ENCODE peak calls at places on chromosomes 4 and X, in seven cellular contexts. F is CD4-positive, alpha-beta memory T cell; O is thyroid gland; X is mesendoderm; C is pancreas; B is CD4-positive, CD25-positive, alpha-beta regulatory T cell; V is astrocyte. I is an unnamed sample.

GRCh38 chr4:121674696-121675095 is 22.1 kb downstream of the ANXA5 start:
- DNase-seq in V (no peak), F (no peak), X (no peak), C (no peak), B (no peak), O (no peak), I (no peak)

GRCh38 chrX:76850851-76851250 is 423.3 kb downstream of the MAGEE1 start:
- DNase-seq in C (no peak), F (no peak), X (peak; percentile 23), V (no peak), O (no peak), B (no peak), I (no peak)

GRCh38 chrX:19563327-19563726 is 48.0 kb upstream of the MAP3K15 start:
- DNase-seq in F (no peak), X (no peak), V (peak; percentile 18), C (no peak), B (no peak), O (no peak), I (no peak)

GRCh38 chrX:132489256-132490085 is 633 bp upstream of the MBNL3 start:
- DNase-seq in B (peak; percentile 49), F (peak; percentile 55), X (peak; percentile 53), C (peak; percentile 92), V (peak; percentile 10), O (peak; percentile 75), I (peak; percentile 29)

GRCh38 chrX:94662665-94663064 is 988.7 kb downstream of the FAM133A start:
- DNase-seq in B (no peak), C (no peak), X (peak; percentile 6), O (no peak), F (no peak), V (no peak), I (no peak)

GRCh38 chrX:37759878-37760418 is 19.9 kb upstream of the CYBB start:
- DNase-seq in F (no peak), V (no peak), X (no peak), B (no peak), O (no peak), C (no peak), I (no peak)

GRCh38 chrX:154097003-154097596 is 417 bp downstream of the MECP2 start:
- DNase-seq in X (peak; percentile 70), V (peak; percentile 27), C (peak; percentile 78), B (peak; percentile 61), F (peak; percentile 60), O (peak; percentile 69), I (peak; percentile 58)

GRCh38 chr4:69731826-69732225 is 28.6 kb downstream of the SULT1B1 start:
- DNase-seq in B (no peak), C (no peak), V (no peak), X (no peak), F (no peak), O (no peak), I (no peak)

GRCh38 chrX:2696698-2697215 is 5.7 kb downstream of the CD99 start:
- DNase-seq in B (peak; percentile 52), C (no peak), O (no peak), V (peak; percentile 87), X (no peak), F (peak; percentile 64), I (no peak)

GRCh38 chrX:81791086-81791485 is 589.2 kb downstream of the SH3BGRL start:
- DNase-seq in F (no peak), O (no peak), X (no peak), B (no peak), V (no peak), C (no peak), I (no peak)

GRCh38 chr4:24949970-24950369 is 37.1 kb upstream of the CCDC149 start:
- DNase-seq in X (no peak), C (no peak), O (peak; percentile 48), B (no peak), F (no peak), V (no peak), I (no peak)

GRCh38 chr4:112150920-112151319 is 5.7 kb downstream of the FAM241A start:
- DNase-seq in C (no peak), F (no peak), O (no peak), X (no peak), B (no peak), V (no peak), I (no peak)

GRCh38 chrX:128975716-128976115 is 547.6 kb downstream of the SMARCA1 start:
- DNase-seq in B (no peak), V (no peak), F (no peak), X (peak; percentile 61), O (peak; percentile 38), C (peak; percentile 43), I (no peak)

GRCh38 chrX:19332983-19333382 is 10.7 kb upstream of the PDHA1 start:
- DNase-seq in O (no peak), F (no peak), X (no peak), C (no peak), V (no peak), B (no peak), I (no peak)

GRCh38 chr4:66852843-66853242 is 692.5 kb downstream of the CENPC start:
- DNase-seq in O (no peak), X (no peak), V (no peak), C (no peak), B (no peak), F (no peak), I (no peak)

GRCh38 chr4:74166135-74166534 is 8.2 kb downstream of the MTHFD2L start:
- DNase-seq in O (no peak), F (no peak), X (no peak), V (no peak), B (no peak), C (no peak), I (no peak)

GRCh38 chrX:47482512-47483309 is at the start of gene ZNF41:
- DNase-seq in V (peak; percentile 72), X (peak; percentile 90), C (peak; percentile 91), B (peak; percentile 80), F (peak; percentile 80), O (peak; percentile 85), I (peak; percentile 62)

GRCh38 chrX:105219454-105220401 is 766 bp downstream of the TEX13A start:
- DNase-seq in F (no peak), V (no peak), O (no peak), X (no peak), C (peak; percentile 64), B (no peak), I (no peak)
- H3K4me1 ChIP-seq in F (no peaks in the 10 kb centered on the region), V (no peaks in the 10 kb centered on the region), O (no peaks in the 10 kb centered on the region), X (no peaks in the 10 kb centered on the region), C (no peaks in the 10 kb centered on the region), B (no peaks in the 10 kb centered on the region), I (no peaks in the 10 kb centered on the region)

DNA sequence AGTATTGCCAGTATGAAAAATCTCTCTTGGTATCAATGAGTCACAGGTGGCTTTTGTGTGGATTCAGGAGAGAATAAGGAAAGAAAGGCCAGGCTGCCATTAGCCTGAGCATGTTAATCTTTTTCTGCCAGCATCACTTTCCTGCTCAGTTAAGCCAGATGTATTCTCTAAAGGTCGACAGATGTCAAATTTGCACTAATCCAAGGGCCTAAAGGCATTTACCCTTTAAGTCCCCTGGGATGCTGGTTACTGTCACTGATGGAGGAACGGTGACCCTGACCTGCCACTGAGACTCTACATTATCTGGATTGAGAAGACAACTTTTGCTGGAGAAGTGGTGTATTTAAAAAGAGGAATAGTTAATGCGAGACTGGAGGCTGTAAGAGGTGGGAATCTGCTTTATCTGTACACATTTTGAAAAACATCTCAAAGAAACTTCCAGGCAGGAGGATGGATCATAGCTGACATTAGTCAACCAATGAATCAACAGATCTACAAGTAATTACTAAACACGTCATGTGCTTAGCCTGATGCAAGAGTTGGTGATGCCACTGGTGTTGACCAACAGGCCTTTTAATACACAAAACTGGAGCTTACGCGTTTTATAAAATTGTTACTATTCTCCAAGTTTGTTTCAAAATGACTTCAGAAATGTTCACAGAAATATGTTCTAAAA is 241.4 kb upstream of the ANXA3 start:
- DNase-seq in B (no peak), C (no peak), X (no peak), F (no peak), V (no peak), O (no peak), I (no peak)
- H3K27ac ChIP-seq in B (no peak overlapping the region), C (no peak overlapping the region), X (no peak overlapping the region), F (no peak overlapping the region), V (no peak overlapping the region), O (no peak overlapping the region), I (no peak overlapping the region)

GRCh38 chrX:150696836-150697235 is 3.6 kb downstream of the MTMR1 start:
- DNase-seq in V (no peak), F (no peak), C (no peak), X (no peak), O (no peak), B (no peak), I (no peak)

GRCh38 chrX:150696264-150696789 is 3.1 kb downstream of the MTMR1 start:
- DNase-seq in O (no peak), X (no peak), F (no peak), C (no peak), V (no peak), B (no peak), I (no peak)

GRCh38 chrX:150693782-150694574 is 782 bp downstream of the MTMR1 start:
- DNase-seq in C (peak; percentile 90), O (peak; percentile 78), V (peak; percentile 68), B (peak; percentile 71), F (peak; percentile 53), X (peak; percentile 56), I (peak; percentile 48)

GRCh38 chrX:150692837-150693781 is at the start of gene MTMR1:
- DNase-seq in F (peak; percentile 49), V (no peak), B (peak; percentile 58), O (peak; percentile 50), C (peak; percentile 65), X (peak; percentile 17), I (peak; percentile 53)

GRCh38 chrX:150694738-150695410 is 1.7 kb downstream of the MTMR1 start:
- DNase-seq in O (no peak), V (no peak), X (no peak), C (no peak), F (no peak), B (no peak), I (no peak)
- H3K4me3 ChIP-seq in O (no peak overlapping the region), V (no peak overlapping the region), X (no peak overlapping the region), C (no peak overlapping the region), F (no peak overlapping the region), B (peak overlapping the region; percentile 79), I (peak overlapping the region; percentile 25)

GRCh38 chr4:165131247-165131832 is 18.7 kb upstream of the TMEM192 start:
- DNase-seq in B (peak; percentile 71), X (peak; percentile 69), O (peak; percentile 71), C (no peak), F (peak; percentile 64), V (no peak), I (peak; percentile 30)
- H3K4me1 ChIP-seq in B (no peaks in the 10 kb centered on the region), X (no peaks in the 10 kb centered on the region), O (no peaks in the 10 kb centered on the region), C (no peaks in the 10 kb centered on the region), F (no peaks in the 10 kb centered on the region), V (no peaks in the 10 kb centered on the region), I (no peaks in the 10 kb centered on the region)

DNA sequence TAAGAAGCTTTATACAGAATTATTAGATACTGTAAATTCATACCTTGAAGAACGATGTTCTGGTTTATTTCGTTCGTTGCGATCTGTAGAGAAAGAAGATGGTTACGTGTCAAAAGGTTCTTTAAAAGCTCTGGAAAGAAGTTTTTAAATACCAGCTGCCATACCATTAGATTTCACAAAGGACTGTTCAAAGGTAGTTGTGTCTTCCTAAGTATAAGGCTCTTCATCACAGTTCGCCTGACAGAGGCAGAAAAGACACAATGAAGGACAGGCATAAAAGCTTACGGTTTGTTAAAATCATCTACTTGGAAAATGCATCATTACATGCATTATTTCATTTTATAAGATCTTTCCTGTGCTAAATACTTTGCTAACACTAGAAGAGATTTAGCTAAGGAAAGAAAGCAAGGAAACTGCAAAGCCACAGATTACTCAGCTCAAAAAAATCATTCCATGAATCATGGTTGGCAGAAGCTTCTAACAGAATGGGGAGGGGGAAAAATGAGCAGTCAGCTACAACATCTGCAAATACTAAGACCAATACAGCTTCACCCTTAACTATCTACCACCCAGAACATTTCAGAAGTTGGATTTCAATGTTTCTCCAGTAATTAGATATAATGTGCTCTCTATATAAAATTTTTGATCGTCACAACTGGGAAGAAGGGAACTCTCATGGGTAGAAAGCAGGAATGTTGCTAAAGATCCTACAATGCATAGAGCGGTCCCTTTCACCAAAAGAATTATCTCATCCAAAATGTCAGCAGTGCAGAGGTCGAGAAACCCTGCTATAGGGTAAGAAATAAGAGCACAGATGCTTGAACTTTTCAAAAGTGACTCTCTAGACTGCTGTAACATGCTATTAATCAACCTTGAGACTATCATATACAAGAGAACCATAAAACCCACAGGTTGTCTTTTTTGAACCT is 50.7 kb upstream of the PRSS48 start:
- DNase-seq in F (no peak), O (no peak), X (peak; percentile 22), B (no peak), V (peak; percentile 88), C (no peak), I (no peak)
- H3K27ac ChIP-seq in F (no peak overlapping the region), O (no peak overlapping the region), X (no peak overlapping the region), B (no peak overlapping the region), V (peak overlapping the region; percentile 96), C (no peak overlapping the region), I (no peak overlapping the region)